ENCODE peak calls at places on chromosomes 16 and 17, in ten cellular contexts. Z is foreskin keratinocyte; J is H54; Q is adipocyte; B is CD8-positive, alpha-beta T cell; E is stimulated activated CD8-positive, alpha-beta memory T cell treated with anti-CD3 and anti-CD28 coated beads, Interleukin-4, amount 100 ng/mL, for 4 hours; K is CD4-positive, alpha-beta T cell; Y is M059J; V is GM10248; S is NCI-H187. M is an unnamed sample.

GRCh38 chr17:61340431-61340830 is 59.2 kb upstream of the TBX2 start:
- DNase-seq in Z (no peak), J (no peak), Q (no peak), B (no peak), E (no peak), K (no peak), Y (peak; percentile 62), V (no peak), S (no peak), M (no peak)

GRCh38 chr17:1590031-1590746 is 27.6 kb upstream of the PITPNA start:
- DNase-seq in Z (peak; percentile 78), J (peak; percentile 97), Q (peak; percentile 89), B (no peak), E (no peak), K (no peak), Y (peak; percentile 95), V (no peak), S (no peak), M (no peak)

GRCh38 chr17:1315891-1316403 is 36.5 kb downstream of the TRARG1 start:
- DNase-seq in Z (no peak), J (no peak), Q (no peak), B (no peak), E (no peak), K (no peak), Y (no peak), V (no peak), S (peak; percentile 13), M (no peak)

GRCh38 chr16:53821957-53822625 is 118.1 kb downstream of the FTO start:
- DNase-seq in Z (peak; percentile 63), J (peak; percentile 15), Q (peak; percentile 80), B (no peak), E (no peak), K (no peak), Y (peak; percentile 88), V (no peak), S (no peak), M (no peak)

GRCh38 chr17:31492880-31493655 is 101.6 kb downstream of the RAB11FIP4 start:
- DNase-seq in Z (no peak), J (no peak), Q (no peak), B (no peak), E (peak; percentile 65), K (peak; percentile 55), Y (no peak), V (peak; percentile 80), S (no peak), M (peak; percentile 48)

GRCh38 chr17:10600551-10600950 is 51.1 kb upstream of the MYH2 start:
- DNase-seq in Z (no peak), J (no peak), Q (peak; percentile 38), B (no peak), E (no peak), K (no peak), Y (peak; percentile 12), V (no peak), S (no peak), M (no peak)

GRCh38 chr17:2694381-2695242 is 17.0 kb downstream of the CLUH start:
- DNase-seq in Z (no peak), J (no peak), Q (no peak), B (no peak), E (no peak), K (no peak), Y (no peak), V (no peak), S (no peak), M (no peak)

GRCh38 chr17:55434721-55435120 is 13.1 kb upstream of the MMD start:
- DNase-seq in Z (no peak), J (no peak), Q (no peak), B (no peak), E (no peak), K (no peak), Y (peak; percentile 59), V (no peak), S (no peak), M (no peak)

GRCh38 chr16:67260426-67261063 is 11.8 kb downstream of the SLC9A5 start:
- DNase-seq in Z (no peak), J (no peak), Q (peak; percentile 80), B (no peak), E (no peak), K (no peak), Y (peak; percentile 72), V (peak; percentile 74), S (no peak), M (peak; percentile 34)

GRCh38 chr17:82869536-82869935 is 29.7 kb upstream of the ZNF750 start:
- DNase-seq in Z (no peak), J (no peak), Q (no peak), B (no peak), E (no peak), K (no peak), Y (no peak), V (no peak), S (no peak), M (no peak)

GRCh38 chr16:31458073-31458834 is 1.0 kb upstream of the ARMC5 start:
- DNase-seq in Z (no peak), J (no peak), Q (peak; percentile 65), B (peak; percentile 39), E (peak; percentile 28), K (peak; percentile 29), Y (peak; percentile 69), V (peak; percentile 62), S (peak; percentile 19), M (peak; percentile 60)

GRCh38 chr17:4968916-4969550 is 1.4 kb upstream of the SPAG7 start:
- DNase-seq in Z (no peak), J (no peak), Q (peak; percentile 96), B (no peak), E (no peak), K (no peak), Y (peak; percentile 85), V (no peak), S (no peak), M (no peak)

GRCh38 chr17:29645516-29646051 is 22.9 kb upstream of the CORO6 start:
- DNase-seq in Z (no peak), J (no peak), Q (peak; percentile 94), B (no peak), E (no peak), K (no peak), Y (no peak), V (no peak), S (no peak), M (no peak)

GRCh38 chr16:50265260-50265659 is 1.1 kb upstream of the ADCY7 start:
- DNase-seq in Z (no peak), J (no peak), Q (no peak), B (no peak), E (no peak), K (peak; percentile 46), Y (peak; percentile 38), V (no peak), S (no peak), M (no peak)

GRCh38 chr17:55644346-55644745 is 78.3 kb downstream of the TMEM100 start:
- DNase-seq in Z (no peak), J (no peak), Q (no peak), B (no peak), E (no peak), K (no peak), Y (no peak), V (no peak), S (no peak), M (no peak)